ENCODE peak calls at places on chromosomes 3 and 15, in ten cellular contexts. T is CD8-positive, alpha-beta memory T cell; I is psoas muscle; W is lower lobe of right lung; M is mammary epithelial cell; Y is A673; G is body of pancreas; P is hepatocyte; R is IMR-90; V is cardiac muscle cell. L is an unnamed sample. For H3K4me1 and H3K36me3, the result is how much of the 10 kb centered on the place peaks cover.

GRCh38 chr15:44101944-44102343 is 93.1 kb downstream of the FRMD5 start:
- DNase-seq in Y (no peak), M (peak), I (no peak), V (peak), R (peak), G (no peak), T (no peak), P (no peak), W (no peak), L (no peak)

GRCh38 chr15:80159811-80160569 is 7.2 kb downstream of the FAH start:
- DNase-seq in V (no peak), G (no peak), W (no peak), Y (no peak), T (no peak), I (no peak), M (no peak), P (no peak), R (peak), L (no peak)

GRCh38 chr15:80423215-80423614 is 19.0 kb downstream of the ARNT2 start:
- DNase-seq in V (no peak), P (no peak), Y (no peak), I (no peak), T (no peak), G (no peak), R (peak), W (no peak), M (no peak), L (no peak)

GRCh38 chr15:58190419-58190818 is 52.2 kb downstream of the AQP9 start:
- DNase-seq in R (peak), T (no peak), Y (no peak), W (no peak), I (no peak), V (no peak), P (no peak), G (no peak), M (peak), L (no peak)

GRCh38 chr15:57732526-57733331 is 26.2 kb downstream of the POLR2M start:
- DNase-seq in W (no peak), M (peak), V (peak), P (peak), I (no peak), R (peak), G (peak), T (peak), Y (peak), L (no peak)

GRCh38 chr3:110858549-110858948 is 213.1 kb upstream of the NECTIN3 start:
- DNase-seq in T (no peak), P (no peak), I (no peak), W (no peak), R (no peak), V (no peak), G (no peak), Y (no peak), M (no peak), L (no peak)

GRCh38 chr3:170368921-170369320 is 11.4 kb downstream of the SKIL start:
- DNase-seq in Y (no peak), R (no peak), P (no peak), V (no peak), I (no peak), W (no peak), G (no peak), T (no peak), M (no peak), L (no peak)

GRCh38 chr15:60479711-60480110 is 769 bp upstream of the ICE2 start:
- DNase-seq in T (no peak), M (no peak), R (no peak), I (no peak), G (no peak), W (no peak), Y (no peak), V (no peak), P (no peak), L (no peak)

GRCh38 chr3:134755821-134756220 is 39.2 kb upstream of the EPHB1 start:
- DNase-seq in V (no peak), W (no peak), G (no peak), Y (no peak), P (no peak), M (no peak), R (no peak), I (no peak), T (no peak), L (no peak)

GRCh38 chr15:38817427-38818155 is 253.0 kb upstream of the RASGRP1 start:
- DNase-seq in Y (peak), G (peak), P (peak), W (peak), M (peak), R (peak), I (peak), V (peak), T (peak), L (peak)

GRCh38 chr3:53708001-53708621 is 138.1 kb downstream of the CHDH start:
- DNase-seq in V (peak), T (no peak), G (no peak), W (peak), I (no peak), R (no peak), P (no peak), M (no peak), Y (no peak), L (no peak)

GRCh38 chr3:102144063-102144462 is 290.8 kb upstream of the ZPLD1 start:
- DNase-seq in W (no peak), P (no peak), G (no peak), V (no peak), I (no peak), Y (peak), R (no peak), T (no peak), M (no peak), L (no peak)

GRCh38 chr3:44995142-44995770 is 19.2 kb downstream of the EXOSC7 start:
- DNase-seq in M (no peak), G (no peak), Y (peak), I (no peak), R (peak), P (peak), T (no peak), V (no peak), W (no peak), L (no peak)

GRCh38 chr3:95172549-95172948 is 1109.7 kb downstream of the NSUN3 start:
- DNase-seq in I (no peak), P (no peak), M (no peak), G (no peak), T (no peak), W (no peak), R (no peak), Y (no peak), V (no peak), L (no peak)

GRCh38 chr3:17891139-17891850 is 148.9 kb upstream of the TBC1D5 start:
- DNase-seq in G (no peak), I (no peak), W (no peak), T (no peak), P (peak), M (peak), R (peak), V (no peak), Y (no peak), L (no peak)

GRCh38 chr3:127394984-127395662 is 107.3 kb upstream of the PRR20G start:
- DNase-seq in M (no peak), V (no peak), Y (no peak), R (no peak), W (no peak), P (no peak), G (no peak), T (no peak), I (no peak), L (peak)

GRCh38 chr3:184941408-184941807 is 129.4 kb downstream of the VPS8 start:
- DNase-seq in V (no peak), R (no peak), P (no peak), M (no peak), T (no peak), W (no peak), G (no peak), I (no peak), Y (no peak), L (no peak)

GRCh38 chr15:69648215-69648614 is 195.6 kb downstream of the RPLP1 start:
- DNase-seq in M (no peak), G (no peak), T (no peak), I (no peak), Y (peak), P (peak), V (peak), R (no peak), W (no peak), L (no peak)

GRCh38 chr15:46304320-46304719 is 669.5 kb downstream of the SQOR start:
- DNase-seq in M (no peak), Y (peak), W (no peak), G (no peak), I (no peak), T (no peak), R (no peak), P (peak), V (peak), L (no peak)

GRCh38 chr15:45638641-45639040 is 3.8 kb downstream of the SQOR start:
- DNase-seq in G (no peak), T (no peak), M (peak), Y (no peak), V (no peak), I (no peak), P (no peak), W (no peak), R (no peak), L (no peak)

GRCh38 chr3:131772278-131772893 is 262.4 kb downstream of the CPNE4 start:
- DNase-seq in R (no peak), I (no peak), V (no peak), M (peak), Y (no peak), G (no peak), W (no peak), P (no peak), T (no peak), L (no peak)

GRCh38 chr15:77630956-77631789 is 1.5 kb downstream of the LINGO1 start:
- DNase-seq in P (no peak), V (peak), M (no peak), T (no peak), W (no peak), G (peak), Y (no peak), I (no peak), R (no peak), L (no peak)

GRCh38 chr15:50162988-50163718 is 18.8 kb upstream of the SLC27A2 start:
- DNase-seq in I (no peak), G (no peak), W (no peak), P (no peak), V (no peak), Y (no peak), T (no peak), M (peak), R (no peak), L (no peak)

GRCh38 chr15:88835646-88836045 is 32.4 kb downstream of the ACAN start:
- DNase-seq in T (no peak), W (no peak), P (no peak), Y (no peak), R (peak), G (no peak), V (no peak), I (no peak), M (peak), L (no peak)

DNA sequence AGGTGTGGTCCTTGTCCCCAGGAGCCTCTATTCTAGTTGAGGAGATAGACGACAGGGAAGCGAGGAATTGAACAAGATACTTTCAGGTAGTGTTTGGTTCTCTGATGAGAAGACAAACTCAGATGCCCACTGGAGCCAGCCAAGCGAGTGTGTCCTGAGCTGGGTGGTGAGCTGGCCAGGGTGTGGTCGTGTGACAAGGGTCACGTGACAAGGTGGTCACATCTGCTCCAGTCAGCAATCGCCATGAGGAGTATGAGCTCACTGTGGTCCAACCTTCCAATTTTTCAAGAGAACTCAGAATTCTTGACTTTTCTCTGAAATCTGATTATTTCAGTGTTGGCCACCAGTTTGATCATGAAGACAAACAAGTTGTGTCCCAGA is 39.5 kb downstream of the SLC6A6 start:
- DNase-seq in Y (no peak), W (no peak), M (no peak), I (no peak), R (no peak), G (no peak), P (no peak), V (no peak), T (no peak), L (no peak)
- H3K4me1 ChIP-seq in Y (under half), W (half or more), M (under half), I (under half), R (under half), G (under half), P (under half), V (under half), T (under half), L (under half)

DNA sequence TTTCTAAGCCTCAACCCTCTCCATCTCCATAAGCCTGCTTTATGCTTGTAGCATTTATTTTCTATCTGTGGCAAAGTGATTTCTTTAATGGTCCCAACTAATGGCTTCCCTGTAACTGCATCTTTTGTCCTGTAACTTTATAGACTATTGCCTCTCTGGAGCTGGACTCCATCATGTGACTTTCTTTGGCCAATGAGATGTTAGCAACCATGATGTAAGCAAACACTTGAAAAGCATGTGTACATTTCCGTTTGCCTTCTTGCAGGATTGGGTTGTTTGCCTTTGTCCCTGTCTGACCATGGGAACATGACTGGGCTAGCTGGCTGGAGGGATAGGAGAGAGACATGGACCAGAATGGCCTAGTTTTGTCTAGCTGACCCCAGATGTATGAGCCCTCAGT is 106.0 kb upstream of the LRIG1 start:
- DNase-seq in T (no peak), G (no peak), P (no peak), R (no peak), W (no peak), Y (no peak), V (no peak), I (no peak), M (no peak), L (no peak)
- H3K36me3 ChIP-seq in T (under half), G (under half), P (under half), R (under half), W (under half), Y (under half), V (under half), I (under half), M (under half), L (under half)

GRCh38 chr3:36693670-36694069 is 70.7 kb downstream of the DCLK3 start:
- DNase-seq in P (no peak), G (no peak), W (no peak), Y (no peak), M (no peak), T (no peak), R (no peak), V (no peak), I (no peak), L (no peak)

GRCh38 chr3:36695113-36695768 is 69.1 kb downstream of the DCLK3 start:
- DNase-seq in R (no peak), T (no peak), P (no peak), W (no peak), Y (no peak), G (no peak), V (no peak), M (no peak), I (no peak), L (no peak)

GRCh38 chr3:36697397-36698001 is 66.9 kb downstream of the DCLK3 start:
- DNase-seq in I (no peak), Y (peak), V (peak), P (no peak), T (no peak), W (no peak), R (no peak), M (no peak), G (no peak), L (no peak)

GRCh38 chr3:36696799-36697198 is 67.6 kb downstream of the DCLK3 start:
- DNase-seq in G (no peak), P (no peak), R (no peak), W (no peak), Y (no peak), V (no peak), M (no peak), I (no peak), T (no peak), L (no peak)

GRCh38 chr3:36695769-36696137 is 68.6 kb downstream of the DCLK3 start:
- DNase-seq in R (peak), G (no peak), P (no peak), M (peak), I (no peak), W (no peak), T (no peak), Y (no peak), V (no peak), L (no peak)
- H3K4me1 ChIP-seq in R (under half), G (under half), P (under half), M (under half), I (under half), W (under half), T (under half), Y (under half), V (under half), L (under half)

DNA sequence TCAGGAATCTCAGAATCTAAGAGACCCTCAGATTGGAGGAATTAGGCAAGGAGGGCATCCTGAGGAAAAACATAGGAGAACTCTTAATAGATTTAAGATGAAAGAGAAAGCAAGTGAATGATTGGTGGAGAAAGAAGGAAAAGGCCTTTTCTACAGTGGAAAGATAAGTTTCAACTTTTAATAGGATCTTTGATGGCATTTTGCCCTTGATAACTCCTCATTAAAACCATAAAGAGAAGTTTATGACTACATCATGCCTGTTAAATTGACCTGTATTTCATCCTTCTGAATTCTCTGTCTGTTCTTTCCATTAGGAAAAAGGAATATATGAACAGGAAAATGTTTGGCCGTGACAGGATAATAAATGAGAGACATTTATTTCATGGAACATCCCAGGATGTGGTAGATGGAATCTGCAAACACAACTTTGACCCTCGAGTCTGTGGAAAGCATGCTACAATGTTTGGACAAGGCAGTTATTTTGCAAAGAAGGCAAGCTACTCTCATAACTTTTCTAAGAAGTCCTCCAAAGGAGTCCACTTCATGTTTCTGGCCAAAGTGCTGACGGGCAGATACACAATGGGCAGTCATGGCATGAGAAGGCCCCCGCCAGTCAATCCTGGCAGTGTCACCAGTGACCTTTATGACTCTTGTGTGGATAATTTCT is 30.1 kb downstream of the TIPARP start:
- DNase-seq in G (no peak), T (no peak), W (no peak), Y (no peak), R (no peak), V (no peak), I (no peak), M (no peak), P (no peak), L (no peak)
- H3K36me3 ChIP-seq in G (under half), T (under half), W (under half), Y (half or more), R (under half), V (half or more), I (under half), M (half or more), P (under half), L (under half)